ENCODE peak calls at places on chromosomes 2 and 18, in ten cellular contexts. O, G, X, J, N, M, T, B, L and I are unnamed samples.

GRCh38 chr18:3384664-3385189 is 65.2 kb upstream of the TGIF1 start:
- DNase-seq in N (no peak), O (no peak), L (no peak), X (no peak), G (no peak), T (no peak), M (no peak), J (no peak), B (no peak), I (no peak)

GRCh38 chr2:204051476-204051875 is 114.9 kb downstream of the ICOS start:
- DNase-seq in B (no peak), T (no peak), N (no peak), X (no peak), L (no peak), O (no peak), J (no peak), G (no peak), M (no peak), I (no peak)

GRCh38 chr2:227163445-227163997 is 484 bp downstream of the COL4A4 start:
- DNase-seq in X (no peak), T (no peak), N (peak), G (no peak), J (peak), O (peak), M (no peak), L (no peak), B (no peak), I (no peak)

GRCh38 chr2:147482590-147483292 is 362.1 kb upstream of the ACVR2A start:
- DNase-seq in J (no peak), G (no peak), O (no peak), L (no peak), M (no peak), N (no peak), X (no peak), T (no peak), B (no peak), I (no peak)

GRCh38 chr2:197909377-197909776 is 105.0 kb downstream of the PLCL1 start:
- DNase-seq in X (no peak), B (peak), G (no peak), L (no peak), T (peak), M (no peak), J (no peak), N (no peak), O (peak), I (peak)

GRCh38 chr2:133936601-133937000 is 317.3 kb upstream of the MGAT5 start:
- DNase-seq in L (no peak), O (no peak), N (no peak), T (no peak), X (no peak), J (peak), B (no peak), M (no peak), G (no peak), I (no peak)

GRCh38 chr2:62243983-62244382 is 48.1 kb downstream of the B3GNT2 start:
- DNase-seq in N (no peak), B (no peak), G (no peak), O (no peak), T (no peak), J (peak), X (no peak), L (no peak), M (no peak), I (no peak)

GRCh38 chr2:206260427-206261012 is 13.9 kb upstream of the ZDBF2 start:
- DNase-seq in X (no peak), N (no peak), T (no peak), B (peak), M (no peak), J (no peak), G (no peak), L (no peak), O (peak), I (peak)

GRCh38 chr2:172922294-172922693 is 153.4 kb upstream of the MAP3K20 start:
- DNase-seq in O (no peak), G (no peak), L (no peak), T (no peak), M (no peak), J (no peak), B (no peak), N (no peak), X (no peak), I (no peak)

GRCh38 chr2:25034081-25034480 is 7.8 kb upstream of the EFR3B start:
- DNase-seq in L (no peak), J (no peak), M (no peak), X (no peak), T (no peak), O (no peak), G (no peak), B (no peak), N (no peak), I (no peak)

GRCh38 chr2:8103085-8103708 is 578.7 kb upstream of the ID2 start:
- DNase-seq in T (peak), G (peak), B (peak), X (no peak), L (no peak), N (no peak), O (peak), J (no peak), M (no peak), I (no peak)

GRCh38 chr18:10482985-10483949 is 28.8 kb downstream of the APCDD1 start:
- DNase-seq in T (no peak), O (no peak), X (no peak), M (no peak), N (no peak), J (no peak), L (no peak), G (no peak), B (no peak), I (no peak)

GRCh38 chr18:50074404-50074803 is 120.5 kb downstream of the MYO5B start:
- DNase-seq in G (no peak), T (no peak), X (no peak), M (no peak), L (no peak), J (no peak), O (no peak), B (no peak), N (no peak), I (no peak)

GRCh38 chr2:203301667-203302066 is 26.5 kb upstream of the ABI2 start:
- DNase-seq in O (no peak), N (no peak), X (no peak), T (no peak), B (no peak), G (no peak), M (no peak), L (no peak), J (no peak), I (no peak)

GRCh38 chr2:182616471-182617393 is 99.3 kb upstream of the DNAJC10 start:
- DNase-seq in G (peak), L (no peak), O (peak), T (no peak), X (no peak), J (no peak), N (no peak), M (no peak), B (peak), I (peak)

GRCh38 chr18:65567372-65567771 is 183.4 kb upstream of the CDH7 start:
- DNase-seq in T (no peak), G (no peak), M (no peak), N (no peak), J (no peak), X (no peak), O (peak), B (no peak), L (no peak), I (no peak)
- TF ChIP-seq CTCF in T (no peak), G (no peak), M (no peak), N (no peak), J (no peak), X (no peak), O (no peak), B (no peak), L (no peak), I (no peak)

GRCh38 chr2:149330127-149331022 is at the start of gene LYPD6:
- DNase-seq in L (no peak), M (peak), T (no peak), N (peak), O (peak), X (peak), J (no peak), B (peak), G (peak), I (peak)
- TF ChIP-seq CTCF in L (no peak), M (no peak), T (peak), N (no peak), O (no peak), X (no peak), J (no peak), B (no peak), G (no peak), I (no peak)

DNA sequence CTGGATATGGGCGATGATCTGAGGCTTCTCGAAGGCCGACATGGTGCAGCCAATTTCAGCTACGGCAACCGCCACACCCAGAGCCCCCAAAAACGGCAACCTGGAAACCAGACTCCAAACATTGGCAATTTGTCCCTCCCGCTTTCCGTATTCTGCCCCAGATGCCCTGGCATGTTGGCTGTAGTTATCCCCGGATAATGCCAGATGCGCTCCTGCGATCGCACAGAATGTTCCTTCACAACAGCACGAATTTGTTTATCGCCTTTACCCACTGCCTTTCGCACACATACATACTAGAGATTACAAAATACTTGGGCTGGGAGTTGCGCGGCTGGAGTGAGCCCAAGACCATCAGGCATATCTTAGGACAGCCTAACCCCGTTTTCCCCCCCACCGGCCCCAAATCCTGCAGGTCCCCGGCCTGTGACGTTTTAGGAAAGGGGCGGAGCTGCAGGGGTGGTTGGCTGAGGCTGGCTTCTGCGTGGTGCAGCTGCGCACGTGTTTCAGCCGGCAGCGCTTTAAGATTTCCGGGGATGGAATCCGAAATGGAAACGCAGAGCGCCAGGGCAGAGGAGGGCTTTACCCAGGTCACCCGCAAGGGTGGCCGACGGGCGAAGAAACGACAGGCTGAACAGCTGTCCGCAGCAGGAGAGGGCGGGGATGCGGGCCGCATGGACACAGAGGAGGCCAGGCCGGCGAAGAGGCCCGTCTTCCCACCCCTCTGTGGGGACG is at the start of gene PNO1:
- DNase-seq in J (peak), O (peak), N (peak), G (peak), L (peak), B (peak), X (peak), T (peak), M (peak), I (peak)
- TF ChIP-seq CTCF in J (peak), O (no peak), N (no peak), G (no peak), L (no peak), B (no peak), X (no peak), T (no peak), M (no peak), I (no peak)

DNA sequence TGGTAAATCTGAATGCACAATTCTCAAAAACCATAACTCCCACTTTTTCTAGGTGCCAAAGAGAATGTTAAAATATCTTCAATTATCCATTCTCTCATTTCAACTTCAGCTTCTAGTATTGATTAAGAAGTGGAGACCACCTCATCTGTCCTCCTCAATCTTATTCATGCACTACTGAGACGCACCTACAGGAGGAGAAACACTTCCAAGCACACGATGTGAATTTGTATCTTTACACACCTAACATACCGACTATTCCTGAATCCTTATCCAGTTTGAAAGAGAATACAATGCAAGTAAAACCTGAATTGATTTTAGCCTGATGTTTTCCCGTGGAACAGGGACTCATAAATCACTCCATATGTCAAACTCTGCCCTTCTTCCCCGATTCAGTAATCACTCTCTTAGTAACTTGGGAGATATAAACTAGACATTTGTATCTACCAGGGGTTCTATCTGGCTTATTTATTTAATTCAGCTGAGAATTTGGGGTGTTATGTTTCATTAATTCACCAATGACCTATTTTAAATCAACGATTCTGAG is 101.0 kb downstream of the MREG start:
- DNase-seq in G (no peak), O (no peak), J (no peak), L (no peak), T (no peak), X (no peak), N (no peak), M (no peak), B (no peak), I (no peak)
- TF ChIP-seq CTCF in G (no peak), O (no peak), J (no peak), L (no peak), T (peak), X (no peak), N (no peak), M (no peak), B (peak), I (no peak)

GRCh38 chr18:35511833-35512232 is 14.1 kb upstream of the INO80C start:
- DNase-seq in T (no peak), B (no peak), L (no peak), M (no peak), G (no peak), O (no peak), J (no peak), X (peak), N (no peak), I (no peak)
- TF ChIP-seq CTCF in T (peak), B (no peak), L (no peak), M (no peak), G (no peak), O (no peak), J (no peak), X (no peak), N (no peak), I (no peak)

GRCh38 chr2:31137211-31138036 is 816 bp downstream of the GALNT14 start:
- DNase-seq in M (no peak), J (peak), X (no peak), O (peak), L (no peak), N (no peak), B (peak), G (no peak), T (no peak), I (no peak)

GRCh38 chr2:31136732-31137131 is 1.5 kb downstream of the GALNT14 start:
- DNase-seq in X (no peak), M (no peak), J (peak), L (no peak), B (no peak), T (no peak), O (no peak), N (no peak), G (no peak), I (no peak)

GRCh38 chr2:31136000-31136399 is 2.2 kb downstream of the GALNT14 start:
- DNase-seq in N (no peak), T (no peak), J (no peak), L (no peak), X (no peak), O (no peak), M (no peak), G (no peak), B (no peak), I (no peak)

GRCh38 chr2:31140151-31140550 is 1.9 kb upstream of the GALNT14 start:
- DNase-seq in X (no peak), L (no peak), J (peak), O (peak), G (no peak), T (no peak), M (no peak), N (no peak), B (no peak), I (no peak)

GRCh38 chr2:31138037-31138962 is at the start of gene GALNT14:
- DNase-seq in L (no peak), N (peak), J (peak), G (no peak), T (no peak), M (peak), B (peak), O (peak), X (no peak), I (no peak)
- TF ChIP-seq CTCF in L (no peak), N (no peak), J (peak), G (no peak), T (peak), M (no peak), B (peak), O (peak), X (no peak), I (peak)

GRCh38 chr2:23757686-23758433 is 169.1 kb downstream of the ATAD2B start:
- DNase-seq in T (peak), X (no peak), N (no peak), G (no peak), B (peak), L (no peak), M (no peak), O (peak), J (no peak), I (no peak)

GRCh38 chr2:23761638-23762037 is 165.3 kb downstream of the ATAD2B start:
- DNase-seq in B (no peak), T (no peak), X (no peak), M (no peak), J (no peak), O (peak), N (no peak), G (no peak), L (no peak), I (no peak)

GRCh38 chr2:23756593-23757292 is 170.2 kb downstream of the ATAD2B start:
- DNase-seq in T (no peak), B (no peak), L (no peak), O (no peak), X (no peak), G (no peak), N (no peak), J (no peak), M (no peak), I (no peak)

GRCh38 chr2:23762141-23762540 is 164.8 kb downstream of the ATAD2B start:
- DNase-seq in M (no peak), B (no peak), X (no peak), L (no peak), G (no peak), N (no peak), O (no peak), T (no peak), J (no peak), I (no peak)

GRCh38 chr2:23760746-23761145 is 166.2 kb downstream of the ATAD2B start:
- DNase-seq in N (no peak), M (no peak), G (no peak), J (no peak), O (peak), X (no peak), B (peak), L (no peak), T (peak), I (no peak)
- TF ChIP-seq CTCF in N (no peak), M (peak), G (peak), J (peak), O (no peak), X (no peak), B (peak), L (no peak), T (peak), I (peak)

DNA sequence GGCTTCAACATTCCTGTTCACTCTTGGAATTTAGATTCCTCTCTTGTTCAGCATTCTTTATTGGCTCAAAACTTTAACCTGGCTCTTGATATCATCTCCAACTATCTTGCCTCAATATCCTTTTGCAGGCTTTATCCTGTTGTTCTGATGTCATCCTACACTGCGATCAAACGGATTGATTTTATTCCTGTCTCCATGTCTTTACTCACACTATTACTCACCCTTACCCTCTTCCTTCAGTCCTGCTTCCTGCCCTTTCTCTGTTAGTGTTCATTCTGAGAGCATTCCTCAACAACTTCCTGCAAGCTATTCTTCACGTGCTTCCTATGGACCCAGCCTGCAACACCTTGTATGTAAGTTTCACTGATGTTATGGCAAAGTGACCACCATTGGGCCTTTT is 264.7 kb downstream of the RNF152 start:
- DNase-seq in M (no peak), L (no peak), G (no peak), O (peak), N (no peak), B (peak), T (no peak), X (no peak), J (no peak), I (no peak)
- TF ChIP-seq CTCF in M (no peak), L (no peak), G (no peak), O (no peak), N (no peak), B (no peak), T (no peak), X (no peak), J (no peak), I (no peak)

DNA sequence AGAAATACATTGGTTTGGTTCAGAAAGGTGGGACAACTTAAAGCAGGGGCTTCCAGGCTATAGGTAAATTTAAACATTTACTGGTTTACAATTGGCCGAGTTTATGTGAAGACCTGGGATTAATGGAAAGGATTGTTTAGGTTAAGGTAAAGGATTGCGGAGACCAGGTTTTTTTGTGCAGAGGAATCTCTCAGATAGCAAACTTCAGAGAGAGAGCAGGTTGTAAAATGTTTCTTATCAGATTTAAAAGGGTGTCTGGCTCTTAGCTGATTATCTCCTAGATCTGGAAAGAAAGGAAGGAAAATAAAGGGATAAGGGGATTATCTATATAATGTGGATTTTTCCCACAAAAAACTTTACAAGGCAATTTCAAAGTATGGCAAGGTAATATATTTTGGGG is 101.3 kb downstream of the LCLAT1 start:
- DNase-seq in N (no peak), T (no peak), M (no peak), J (no peak), B (no peak), X (no peak), G (no peak), L (no peak), O (no peak), I (no peak)
- TF ChIP-seq CTCF in N (no peak), T (no peak), M (no peak), J (no peak), B (no peak), X (no peak), G (no peak), L (no peak), O (no peak), I (no peak)

GRCh38 chr2:229910147-229910831 is 11.5 kb downstream of the TRIP12 start:
- DNase-seq in O (no peak), G (no peak), J (no peak), B (no peak), X (no peak), T (no peak), L (no peak), M (no peak), N (no peak), I (no peak)

GRCh38 chr2:229905601-229906000 is 16.2 kb downstream of the TRIP12 start:
- DNase-seq in T (no peak), B (no peak), J (no peak), M (no peak), O (no peak), N (no peak), X (no peak), L (no peak), G (no peak), I (no peak)

GRCh38 chr2:229909090-229909489 is 12.7 kb downstream of the TRIP12 start:
- DNase-seq in O (peak), G (no peak), L (no peak), M (no peak), B (no peak), N (no peak), T (no peak), X (no peak), J (no peak), I (no peak)

GRCh38 chr2:229914182-229914581 is 7.6 kb downstream of the TRIP12 start:
- DNase-seq in X (no peak), G (no peak), M (no peak), N (no peak), O (no peak), T (no peak), L (no peak), B (no peak), J (no peak), I (no peak)

GRCh38 chr2:229910832-229911412 is 10.9 kb downstream of the TRIP12 start:
- DNase-seq in T (no peak), G (peak), J (no peak), N (no peak), O (peak), M (no peak), X (no peak), L (no peak), B (peak), I (no peak)
- TF ChIP-seq CTCF in T (peak), G (no peak), J (peak), N (no peak), O (peak), M (no peak), X (no peak), L (peak), B (peak), I (no peak)